ENCODE peak calls at places on chromosome 9, in eight cellular contexts. X is stimulated activated CD8-positive, alpha-beta memory T cell treated with anti-CD3 and anti-CD28 coated beads, Interleukin-2, amount 100 ng/mL, for 48 hours; D is GM04504; G is activated naive CD8-positive, alpha-beta T cell treated with anti-CD3 and anti-CD28 coated beads, Interleukin-2, amount 50 U/mL, for 16 hours; Z is CD4-positive, alpha-beta T cell; F is lower leg skin; C is NCI-H1092 treated with DMSO at 0.1 percent for 48 hours; I is ACHN. L is an unnamed sample.

GRCh38 chr9:126678989-126679388 is 65.3 kb downstream of the LMX1B start:
- DNase-seq in G (no peak), C (no peak), F (no peak), D (no peak), Z (no peak), X (no peak), I (no peak), L (no peak)

GRCh38 chr9:135608294-135608998 is 30.9 kb downstream of the GLT6D1 start:
- DNase-seq in G (no peak), D (no peak), Z (no peak), C (no peak), F (no peak), X (no peak), I (no peak), L (no peak)

GRCh38 chr9:77457916-77458592 is 190.1 kb downstream of the GNA14 start:
- DNase-seq in X (peak), I (peak), G (peak), F (peak), D (peak), Z (peak), C (peak), L (peak)

GRCh38 chr9:3441197-3441816 is 84.5 kb downstream of the RFX3 start:
- DNase-seq in X (peak), G (peak), D (peak), C (peak), Z (peak), F (peak), I (peak), L (peak)

GRCh38 chr9:91741529-91741928 is 208.5 kb downstream of the ROR2 start:
- DNase-seq in I (no peak), F (no peak), C (no peak), Z (no peak), G (no peak), D (no peak), X (no peak), L (no peak)

GRCh38 chr9:132288956-132289355 is 65.8 kb downstream of the SETX start:
- DNase-seq in D (no peak), I (no peak), Z (no peak), X (no peak), F (no peak), C (no peak), G (no peak), L (no peak)

GRCh38 chr9:104025945-104026344 is 68.2 kb upstream of the SMC2 start:
- DNase-seq in C (peak), G (no peak), F (no peak), X (no peak), I (peak), Z (no peak), D (no peak), L (no peak)

GRCh38 chr9:3385871-3386270 is 139.9 kb downstream of the RFX3 start:
- DNase-seq in I (no peak), G (peak), D (no peak), Z (no peak), F (no peak), C (no peak), X (peak), L (no peak)

GRCh38 chr9:84851935-84852585 is 182.5 kb downstream of the NTRK2 start:
- DNase-seq in Z (no peak), D (peak), G (no peak), I (peak), C (no peak), F (peak), X (no peak), L (no peak)

GRCh38 chr9:128884164-128884563 is 2.2 kb downstream of the LRRC8A start:
- DNase-seq in F (no peak), D (no peak), I (no peak), C (no peak), X (no peak), Z (no peak), G (no peak), L (no peak)

GRCh38 chr9:136567651-136568287 is 21.9 kb upstream of the NOTCH1 start:
- DNase-seq in F (peak), G (no peak), Z (no peak), X (no peak), C (no peak), D (peak), I (peak), L (no peak)

GRCh38 chr9:91734371-91734981 is 215.6 kb downstream of the ROR2 start:
- DNase-seq in C (peak), G (peak), F (peak), I (peak), X (peak), D (no peak), Z (peak), L (peak)

GRCh38 chr9:124349675-124350484 is 65.4 kb downstream of the PSMB7 start:
- DNase-seq in D (no peak), I (no peak), C (no peak), Z (no peak), X (no peak), F (no peak), G (no peak), L (no peak)

GRCh38 chr9:97313243-97313642 is 5.8 kb downstream of the CCDC180 start:
- DNase-seq in Z (no peak), X (no peak), C (no peak), I (no peak), D (no peak), F (no peak), G (no peak), L (no peak)

L was measured in T-helper 1 cell.